ENCODE peak calls at places on chromosomes 7 and 10, in five cellular contexts. P is skeletal muscle cell; G is NCI-H1105; N is stimulated activated CD8-positive, alpha-beta memory T cell treated with anti-CD3 and anti-CD28 coated beads, Interleukin-4, amount 100 ng/mL, for 4 hours; T is putamen. O is an unnamed sample.

GRCh38 chr10:70267161-70267933 is 16.5 kb downstream of the NPFFR1 start:
- DNase-seq in P (peak; percentile 77), T (no peak), G (no peak), N (no peak), O (no peak)

GRCh38 chr10:21519981-21520436 is 5.5 kb downstream of the SKIDA1 start:
- DNase-seq in T (no peak), N (no peak), G (no peak), P (no peak), O (no peak)

GRCh38 chr7:114865564-114865963 is 56.3 kb upstream of the MDFIC start:
- DNase-seq in P (no peak), N (peak; percentile 28), T (peak; percentile 1), G (no peak), O (peak; percentile 45)

GRCh38 chr7:75639071-75639892 is 99.5 kb downstream of the HIP1 start:
- DNase-seq in P (no peak), G (peak; percentile 23), T (no peak), N (no peak), O (no peak)

GRCh38 chr7:54967384-54967783 is 51.4 kb upstream of the EGFR start:
- DNase-seq in P (no peak), N (no peak), G (no peak), T (no peak), O (no peak)

GRCh38 chr10:97718659-97719142 is 5.2 kb downstream of the MARVELD1 start:
- DNase-seq in N (no peak), T (peak; percentile 52), G (peak; percentile 73), P (no peak), O (no peak)

GRCh38 chr7:156473476-156474240 is 166.9 kb upstream of the RNF32 start:
- DNase-seq in N (no peak), P (no peak), T (peak; percentile 15), G (peak; percentile 48), O (peak; percentile 5)

GRCh38 chr10:100364735-100365391 is 17.8 kb downstream of the SCD start:
- DNase-seq in P (peak; percentile 72), T (no peak), G (peak; percentile 64), N (no peak), O (no peak)